ENCODE peak calls at places on chromosomes 1 and 21, in five cellular contexts. S is IMR-90, Y is colonic mucosa, X is neural progenitor cell, G is PC-3. V is an unnamed sample. For H3K4me1, the result is how much of the 10 kb centered on the place peaks cover.

GRCh38 chr1:15510611-15511405 is 13.2 kb downstream of the CASP9 start:
- DNase-seq in Y (no peak), S (peak), G (peak), X (no peak), V (no peak)

GRCh38 chr1:230158422-230159291 is 91.6 kb downstream of the GALNT2 start:
- DNase-seq in G (peak), X (peak), Y (peak), S (no peak), V (no peak)

GRCh38 chr1:93980320-93980744 is 71.1 kb upstream of the GCLM start:
- DNase-seq in G (peak), X (peak), Y (no peak), S (no peak), V (no peak)

GRCh38 chr1:226371049-226371694 is 36.7 kb downstream of the PARP1 start:
- DNase-seq in S (no peak), X (no peak), Y (no peak), G (no peak), V (no peak)

GRCh38 chr1:44568128-44568900 is 106.0 kb downstream of the TMEM53 start:
- DNase-seq in S (no peak), G (peak), X (no peak), Y (no peak), V (no peak)

GRCh38 chr1:7325254-7325653 is 445.8 kb upstream of the VAMP3 start:
- DNase-seq in X (no peak), G (no peak), S (no peak), Y (peak), V (no peak)

GRCh38 chr1:90127288-90127953 is 132.5 kb downstream of the ZNF326 start:
- DNase-seq in S (no peak), G (no peak), Y (no peak), X (no peak), V (no peak)

GRCh38 chr1:199313444-199313843 is 674.6 kb downstream of the PTPRC start:
- DNase-seq in G (no peak), X (no peak), Y (no peak), S (no peak), V (no peak)

GRCh38 chr21:46393941-46394818 is 64.5 kb upstream of the DIP2A start:
- DNase-seq in S (no peak), G (no peak), Y (no peak), X (no peak), V (no peak)

DNA sequence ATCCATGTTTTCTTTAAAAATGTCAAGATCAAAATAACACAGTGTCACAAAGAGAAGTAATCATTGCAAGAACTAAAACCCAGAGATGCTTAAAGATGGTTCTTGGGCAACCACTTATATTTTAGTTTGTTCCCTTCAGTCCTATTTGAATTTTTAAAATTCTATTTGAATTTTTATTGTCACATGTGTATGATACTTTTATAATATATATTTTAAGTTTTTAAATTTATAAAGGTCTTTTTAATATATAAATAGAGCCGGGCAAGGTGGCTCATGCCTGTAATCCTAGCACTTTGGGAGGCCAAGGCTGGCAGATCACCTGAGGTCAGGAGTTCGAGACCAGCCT is 22.3 kb upstream of the DISC1 start:
- DNase-seq in S (no peak), G (no peak), X (no peak), Y (no peak), V (no peak)
- TF ChIP-seq CTCF in S (no peak), G (no peak), X (no peak), Y (no peak), V (no peak)

GRCh38 chr1:221157026-221157761 is 278.0 kb downstream of the HLX start:
- DNase-seq in S (no peak), Y (no peak), X (no peak), G (no peak), V (no peak)

GRCh38 chr1:221149676-221150075 is 270.4 kb downstream of the HLX start:
- DNase-seq in X (no peak), G (no peak), Y (no peak), S (no peak), V (no peak)

GRCh38 chr1:221159608-221160007 is 280.4 kb downstream of the HLX start:
- DNase-seq in G (no peak), Y (no peak), X (no peak), S (no peak), V (no peak)

GRCh38 chr1:221150996-221151395 is 271.8 kb downstream of the HLX start:
- DNase-seq in Y (no peak), S (no peak), G (no peak), X (no peak), V (no peak)

GRCh38 chr1:221154932-221155331 is 275.7 kb downstream of the HLX start:
- DNase-seq in S (no peak), G (no peak), X (no peak), Y (no peak), V (no peak)
- H3K9ac ChIP-seq in S (no peak), G (no peak), X (no peak), Y (no peak), V (no peak)

GRCh38 chr1:204358605-204359004 is 1.1 kb downstream of the PLEKHA6 start:
- DNase-seq in X (no peak), Y (no peak), S (no peak), G (no peak), V (no peak)

GRCh38 chr1:204358145-204358544 is 1.6 kb downstream of the PLEKHA6 start:
- DNase-seq in G (no peak), X (no peak), Y (no peak), S (no peak), V (no peak)

GRCh38 chr1:204360314-204360713 is 585 bp upstream of the PLEKHA6 start:
- DNase-seq in X (no peak), Y (no peak), G (no peak), S (no peak), V (no peak)

GRCh38 chr1:204359131-204359473 is 627 bp downstream of the PLEKHA6 start:
- DNase-seq in S (no peak), Y (no peak), X (peak), G (no peak), V (no peak)

GRCh38 chr1:204359474-204360255 is at the start of gene PLEKHA6:
- DNase-seq in X (peak), G (no peak), Y (no peak), S (peak), V (no peak)
- H3K4me1 ChIP-seq in X (under half), G (under half), Y (under half), S (under half), V (under half)

GRCh38 chr1:109718495-109718894 is 6.4 kb downstream of the GSTM5 start:
- DNase-seq in Y (no peak), G (peak), X (peak), S (peak), V (no peak)
- TF ChIP-seq CTCF in Y (peak), G (peak), X (no peak), S (no peak), V (no peak)

V was measured in keratinocyte.